ENCODE peak calls at places on chromosomes 4 and X, in six cellular contexts. S is myocyte, P is tibial artery, R is NCI-H345, E is midbrain, F is progenitor cell of endocrine pancreas. I is an unnamed sample.

GRCh38 chr4:145938618-145939177 is at the start of gene ZNF827:
- DNase-seq in S (peak), F (peak), P (peak), R (peak), E (peak), I (peak)

GRCh38 chr4:124304936-124305335 is 407.6 kb downstream of the ANKRD50 start:
- DNase-seq in P (no peak), S (peak), F (no peak), E (no peak), R (no peak), I (no peak)

GRCh38 chrX:53262918-53263394 is 18.4 kb downstream of the IQSEC2 start:
- DNase-seq in P (no peak), E (no peak), F (no peak), S (peak), R (no peak), I (no peak)

GRCh38 chrX:107551546-107551945 is 76.8 kb upstream of the PRPS1 start:
- DNase-seq in S (no peak), F (no peak), E (peak), P (no peak), R (no peak), I (peak)

GRCh38 chr4:137993232-137993631 is 248.9 kb downstream of the SLC7A11 start:
- DNase-seq in F (no peak), R (no peak), P (no peak), S (no peak), E (no peak), I (no peak)

GRCh38 chr4:178142724-178143123 is 700.5 kb upstream of the AGA start:
- DNase-seq in F (no peak), P (peak), S (no peak), E (no peak), R (no peak), I (no peak)

GRCh38 chr4:173025131-173025530 is 143.5 kb upstream of the GALNT7 start:
- DNase-seq in R (peak), F (peak), E (peak), P (no peak), S (peak), I (peak)

GRCh38 chr4:1201851-1202525 is 29.6 kb upstream of the SPON2 start:
- DNase-seq in F (no peak), E (no peak), P (peak), R (no peak), S (peak), I (peak)

GRCh38 chr4:186557486-186557885 is 2.1 kb upstream of the MTNR1A start:
- DNase-seq in F (no peak), R (no peak), S (peak), P (no peak), E (no peak), I (no peak)

GRCh38 chr4:188139671-188140070 is 430 bp downstream of the TRIML1 start:
- DNase-seq in S (no peak), P (no peak), R (no peak), E (no peak), F (no peak), I (no peak)

GRCh38 chr4:8525383-8526120 is 54.6 kb upstream of the GPR78 start:
- DNase-seq in S (peak), F (no peak), R (no peak), E (no peak), P (no peak), I (no peak)

GRCh38 chrX:23773601-23774175 is 9.3 kb upstream of the SAT1 start:
- DNase-seq in R (no peak), S (no peak), P (no peak), F (no peak), E (no peak), I (no peak)

GRCh38 chr4:183517781-183518180 is 12.9 kb downstream of the ING2 start:
- DNase-seq in E (no peak), S (no peak), R (no peak), P (no peak), F (no peak), I (no peak)

GRCh38 chr4:61202638-61203495 is 2.7 kb downstream of the ADGRL3 start:
- DNase-seq in F (peak), P (no peak), S (no peak), R (peak), E (peak), I (no peak)

GRCh38 chr4:175308236-175308635 is 390.1 kb downstream of the ADAM29 start:
- DNase-seq in P (no peak), E (no peak), R (no peak), S (no peak), F (no peak), I (no peak)

GRCh38 chr4:2791518-2792395 is 1.1 kb upstream of the SH3BP2 start:
- DNase-seq in R (no peak), P (peak), F (no peak), E (no peak), S (no peak), I (no peak)

GRCh38 chr4:159075531-159075932 is 27.3 kb upstream of the RAPGEF2 start:
- DNase-seq in R (no peak), F (no peak), S (peak), E (no peak), P (no peak), I (no peak)

GRCh38 chr4:142683997-142684396 is 162.1 kb downstream of the INPP4B start:
- DNase-seq in P (no peak), E (no peak), F (no peak), R (no peak), S (peak), I (no peak)

GRCh38 chr4:10104211-10104990 is 12.2 kb downstream of the WDR1 start:
- DNase-seq in F (no peak), R (no peak), P (peak), E (peak), S (peak), I (no peak)

GRCh38 chr4:183876268-183876934 is 28.7 kb upstream of the STOX2 start:
- DNase-seq in P (peak), S (peak), F (no peak), R (peak), E (peak), I (peak)

GRCh38 chr4:147071341-147071740 is 125.7 kb upstream of the TTC29 start:
- DNase-seq in S (no peak), E (no peak), R (no peak), P (no peak), F (no peak), I (no peak)

GRCh38 chr4:633976-634598 is 8.7 kb downstream of the PDE6B start:
- DNase-seq in R (no peak), E (no peak), S (no peak), P (no peak), F (no peak), I (no peak)

GRCh38 chr4:74158561-74159396 is 861 bp downstream of the MTHFD2L start:
- DNase-seq in P (no peak), R (no peak), F (no peak), S (peak), E (peak), I (no peak)

GRCh38 chr4:140116442-140117104 is 37.4 kb downstream of the MAML3 start:
- DNase-seq in E (no peak), S (no peak), R (no peak), F (no peak), P (no peak), I (no peak)

GRCh38 chrX:120144178-120144844 is 14.1 kb upstream of the RHOXF2 start:
- DNase-seq in P (no peak), F (no peak), E (peak), R (no peak), S (no peak), I (no peak)

GRCh38 chrX:150690126-150690525 is 3.1 kb upstream of the MTMR1 start:
- DNase-seq in E (no peak), P (no peak), S (peak), F (no peak), R (no peak), I (no peak)

GRCh38 chr4:96525901-96526300 is 686.0 kb downstream of the PDHA2 start:
- DNase-seq in S (peak), F (no peak), E (no peak), P (no peak), R (no peak), I (no peak)

GRCh38 chrX:21369613-21370012 is 4.6 kb upstream of the CNKSR2 start:
- DNase-seq in F (no peak), S (no peak), R (no peak), P (no peak), E (no peak), I (no peak)

GRCh38 chr4:73770917-73771316 is 30.5 kb downstream of the CXCL8 start:
- DNase-seq in F (no peak), P (no peak), S (no peak), E (no peak), R (peak), I (no peak)

GRCh38 chrX:14837155-14837554 is 35.7 kb downstream of the FANCB start:
- DNase-seq in R (no peak), S (no peak), F (no peak), P (no peak), E (no peak), I (no peak)

GRCh38 chr4:99507762-99508161 is 3.1 kb upstream of the C4orf17 start:
- DNase-seq in S (no peak), P (no peak), F (no peak), E (no peak), R (no peak), I (no peak)

GRCh38 chr4:53651142-53651720 is 59.9 kb upstream of the LNX1 start:
- DNase-seq in P (no peak), S (no peak), F (no peak), E (no peak), R (no peak), I (no peak)

GRCh38 chr4:41478518-41478917 is 59.4 kb upstream of the LIMCH1 start:
- DNase-seq in R (no peak), F (no peak), E (no peak), S (no peak), P (no peak), I (no peak)